ENCODE peak calls at places on chromosomes 4 and X, in five cellular contexts. One of them, this sample, is unnamed.
A peak's percentile ranks its signal among the peaks of the same experiment; 100 is the strongest.

GRCh38 chr4:4333265-4333706 is 43.2 kb downstream of the ZBTB49 start:
- DNase-seq in mucosa of descending colon: peak; percentile 31
- DNase-seq in Panc1: no peak
- DNase-seq in GM12865: no peak
- DNase-seq in PC-3: peak; percentile 21
- DNase-seq in this sample: peak; percentile 55

GRCh38 chr4:177194906-177195305 is 114.8 kb upstream of the NEIL3 start:
- DNase-seq in PC-3: peak; percentile 43
- DNase-seq in mucosa of descending colon: no peak
- DNase-seq in GM12865: no peak
- DNase-seq in Panc1: no peak
- DNase-seq in this sample: no peak

GRCh38 chr4:109611045-109611616 is 51.1 kb downstream of the MCUB start:
- DNase-seq in Panc1: no peak
- DNase-seq in mucosa of descending colon: peak; percentile 28
- DNase-seq in GM12865: no peak
- DNase-seq in PC-3: no peak
- DNase-seq in this sample: no peak

GRCh38 chrX:42248226-42248625 is 324.9 kb upstream of the CASK start:
- DNase-seq in GM12865: no peak
- DNase-seq in Panc1: no peak
- DNase-seq in mucosa of descending colon: no peak
- DNase-seq in PC-3: no peak
- DNase-seq in this sample: no peak

GRCh38 chr4:22959483-22959882 is 266.7 kb downstream of the GBA3 start:
- DNase-seq in mucosa of descending colon: no peak
- DNase-seq in PC-3: no peak
- DNase-seq in GM12865: no peak
- DNase-seq in Panc1: no peak
- DNase-seq in this sample: no peak

GRCh38 chr4:108337923-108338322 is 169.2 kb upstream of the LEF1 start:
- DNase-seq in Panc1: no peak
- DNase-seq in mucosa of descending colon: no peak
- DNase-seq in PC-3: no peak
- DNase-seq in GM12865: no peak
- DNase-seq in this sample: no peak

GRCh38 chr4:158122501-158122900 is 50.3 kb downstream of the GASK1B start:
- DNase-seq in PC-3: no peak
- DNase-seq in GM12865: no peak
- DNase-seq in mucosa of descending colon: no peak
- DNase-seq in Panc1: no peak
- DNase-seq in this sample: no peak

GRCh38 chrX:22135171-22135711 is 103.1 kb downstream of the PHEX start:
- DNase-seq in Panc1: no peak
- DNase-seq in PC-3: peak; percentile 55
- DNase-seq in GM12865: no peak
- DNase-seq in mucosa of descending colon: no peak
- DNase-seq in this sample: no peak

GRCh38 chr4:145545538-145546224 is 64.0 kb downstream of the SMAD1 start:
- DNase-seq in mucosa of descending colon: peak; percentile 45
- DNase-seq in PC-3: peak; percentile 97
- DNase-seq in GM12865: peak; percentile 63
- DNase-seq in Panc1: peak; percentile 74
- DNase-seq in this sample: no peak

GRCh38 chrX:114842181-114842580 is 175.2 kb downstream of the IL13RA2 start:
- DNase-seq in mucosa of descending colon: no peak
- DNase-seq in GM12865: no peak
- DNase-seq in PC-3: peak; percentile 27
- DNase-seq in Panc1: no peak
- DNase-seq in this sample: no peak

GRCh38 chr4:138035781-138036258 is 206.3 kb downstream of the SLC7A11 start:
- DNase-seq in mucosa of descending colon: peak; percentile 26
- DNase-seq in PC-3: peak; percentile 79
- DNase-seq in Panc1: no peak
- DNase-seq in GM12865: peak; percentile 84
- DNase-seq in this sample: no peak

GRCh38 chr4:119209077-119209476 is 3.4 kb upstream of the USP53 start:
- DNase-seq in PC-3: peak; percentile 95
- DNase-seq in mucosa of descending colon: no peak
- DNase-seq in Panc1: peak; percentile 88
- DNase-seq in GM12865: peak; percentile 20
- DNase-seq in this sample: no peak

GRCh38 chrX:16822723-16823122 is 36.5 kb downstream of the TXLNG start:
- DNase-seq in PC-3: peak; percentile 76
- DNase-seq in Panc1: no peak
- DNase-seq in GM12865: no peak
- DNase-seq in mucosa of descending colon: no peak
- DNase-seq in this sample: no peak

GRCh38 chr4:3675251-3676115 is 90.7 kb upstream of the ADRA2C start:
- DNase-seq in PC-3: no peak
- DNase-seq in GM12865: no peak
- DNase-seq in mucosa of descending colon: no peak
- DNase-seq in Panc1: no peak
- DNase-seq in this sample: no peak

GRCh38 chr4:145619639-145619996 is 433 bp downstream of the MMAA start:
- DNase-seq in GM12865: peak; percentile 74
- DNase-seq in PC-3: peak; percentile 72
- DNase-seq in Panc1: no peak
- DNase-seq in mucosa of descending colon: peak; percentile 88
- DNase-seq in this sample: no peak

GRCh38 chrX:78123190-78123589 is 16.3 kb downstream of the TAF9B start:
- DNase-seq in PC-3: peak; percentile 85
- DNase-seq in Panc1: no peak
- DNase-seq in GM12865: no peak
- DNase-seq in mucosa of descending colon: no peak
- DNase-seq in this sample: no peak

GRCh38 chrX:103503853-103504207 is 15.5 kb downstream of the RAB40A start:
- DNase-seq in PC-3: no peak
- DNase-seq in mucosa of descending colon: no peak
- DNase-seq in GM12865: no peak
- DNase-seq in Panc1: no peak
- DNase-seq in this sample: no peak

GRCh38 chrX:18353931-18354368 is 538 bp downstream of the SCML2 start:
- DNase-seq in Panc1: no peak
- DNase-seq in PC-3: peak; percentile 23
- DNase-seq in mucosa of descending colon: peak; percentile 6
- DNase-seq in GM12865: peak; percentile 14
- DNase-seq in this sample: no peak

GRCh38 chr4:149605601-149606378 is 209.9 kb downstream of the IQCM start:
- DNase-seq in PC-3: peak; percentile 13
- DNase-seq in GM12865: no peak
- DNase-seq in Panc1: no peak
- DNase-seq in mucosa of descending colon: no peak
- DNase-seq in this sample: no peak

GRCh38 chrX:71541546-71542022 is 8.7 kb downstream of the OGT start:
- DNase-seq in PC-3: peak; percentile 46
- DNase-seq in Panc1: no peak
- DNase-seq in mucosa of descending colon: no peak
- DNase-seq in GM12865: no peak
- DNase-seq in this sample: no peak

GRCh38 chrX:130139474-130140201 is 26.0 kb downstream of the AIFM1 start:
- DNase-seq in Panc1: no peak
- DNase-seq in mucosa of descending colon: no peak
- DNase-seq in PC-3: no peak
- DNase-seq in GM12865: no peak
- DNase-seq in this sample: no peak

GRCh38 chr4:71186566-71187398 is 152.0 kb upstream of the SLC4A4 start:
- DNase-seq in PC-3: peak; percentile 52
- DNase-seq in GM12865: no peak
- DNase-seq in mucosa of descending colon: peak; percentile 76
- DNase-seq in Panc1: no peak
- DNase-seq in this sample: peak; percentile 63

GRCh38 chr4:110982486-110982885 is 359.6 kb upstream of the PITX2 start:
- DNase-seq in GM12865: no peak
- DNase-seq in PC-3: no peak
- DNase-seq in Panc1: no peak
- DNase-seq in mucosa of descending colon: no peak
- DNase-seq in this sample: no peak

GRCh38 chrX:29903365-29903764 is 312.0 kb upstream of the MAGEB2 start:
- DNase-seq in PC-3: peak; percentile 23
- DNase-seq in Panc1: no peak
- DNase-seq in mucosa of descending colon: no peak
- DNase-seq in GM12865: no peak
- DNase-seq in this sample: no peak

GRCh38 chrX:18406531-18407266 is 18.7 kb upstream of the CDKL5 start:
- DNase-seq in GM12865: no peak
- DNase-seq in mucosa of descending colon: no peak
- DNase-seq in PC-3: peak; percentile 53
- DNase-seq in Panc1: no peak
- DNase-seq in this sample: no peak

GRCh38 chr4:150588341-150588740 is 6.4 kb downstream of the MAB21L2 start:
- DNase-seq in mucosa of descending colon: no peak
- DNase-seq in PC-3: no peak
- DNase-seq in GM12865: no peak
- DNase-seq in Panc1: no peak
- DNase-seq in this sample: no peak

GRCh38 chrX:109840585-109840984 is 107.5 kb upstream of the ACSL4 start:
- DNase-seq in PC-3: peak; percentile 81
- DNase-seq in GM12865: no peak
- DNase-seq in mucosa of descending colon: peak; percentile 20
- DNase-seq in Panc1: no peak
- DNase-seq in this sample: no peak

DNA sequence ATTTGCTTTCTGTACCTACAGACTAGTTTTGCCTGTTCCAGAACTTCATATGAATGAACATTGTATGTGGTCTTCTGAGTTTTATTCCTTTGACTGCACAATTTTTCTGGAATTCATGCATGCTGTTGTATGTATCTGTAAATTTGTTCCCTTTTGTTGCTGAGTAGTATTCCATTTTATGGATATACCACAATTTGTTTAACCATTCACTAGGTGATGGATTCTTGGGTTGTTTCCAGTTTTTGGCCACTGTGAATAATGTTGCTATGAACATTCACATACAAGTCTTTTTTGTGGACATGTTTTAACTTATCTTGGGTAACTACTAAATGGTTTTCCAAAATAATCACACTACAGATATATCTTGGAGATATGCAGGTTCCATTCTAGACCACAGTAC is 58.8 kb downstream of the TSPAN5 start:
- DNase-seq in mucosa of descending colon: no peak
- DNase-seq in PC-3: no peak
- DNase-seq in Panc1: no peak
- DNase-seq in GM12865: no peak
- DNase-seq in this sample: no peak
- TF ChIP-seq CTCF in mucosa of descending colon: no peak
- TF ChIP-seq CTCF in PC-3: no peak
- TF ChIP-seq CTCF in Panc1: no peak
- TF ChIP-seq CTCF in GM12865: no peak
- TF ChIP-seq CTCF in this sample: no peak

DNA sequence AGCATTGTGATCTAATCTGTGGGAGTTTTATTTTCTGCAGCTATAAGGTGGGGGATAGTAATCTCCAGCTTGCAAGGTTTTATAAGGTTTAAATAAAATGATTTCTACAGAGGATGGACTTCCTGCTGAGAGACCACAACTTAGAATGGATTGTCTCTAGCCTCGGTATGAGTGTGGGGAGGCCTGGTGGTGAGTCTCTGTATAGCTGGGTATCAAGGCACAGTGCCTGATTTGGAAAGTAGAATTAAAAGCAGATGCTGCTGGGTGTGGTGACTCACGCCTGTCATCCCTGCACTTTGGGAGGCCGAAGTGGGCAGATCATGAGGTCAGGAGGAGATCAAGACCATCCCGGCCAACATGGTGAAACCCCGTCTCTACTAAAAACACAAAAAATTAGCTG is 162.0 kb upstream of the GATB start:
- DNase-seq in mucosa of descending colon: no peak
- DNase-seq in Panc1: no peak
- DNase-seq in PC-3: no peak
- DNase-seq in GM12865: no peak
- DNase-seq in this sample: no peak
- TF ChIP-seq CTCF in mucosa of descending colon: no peak
- TF ChIP-seq CTCF in Panc1: no peak
- TF ChIP-seq CTCF in PC-3: no peak
- TF ChIP-seq CTCF in GM12865: no peak
- TF ChIP-seq CTCF in this sample: no peak

GRCh38 chr4:77578145-77578544 is 27.5 kb upstream of the CXCL13 start:
- DNase-seq in GM12865: no peak
- DNase-seq in Panc1: no peak
- DNase-seq in PC-3: no peak
- DNase-seq in mucosa of descending colon: no peak
- DNase-seq in this sample: no peak
- TF ChIP-seq CTCF in GM12865: peak; percentile 12
- TF ChIP-seq CTCF in Panc1: peak; percentile 31
- TF ChIP-seq CTCF in PC-3: peak; percentile 34
- TF ChIP-seq CTCF in mucosa of descending colon: no peak
- TF ChIP-seq CTCF in this sample: no peak

GRCh38 chrX:24415921-24416320 is 49.2 kb upstream of the PDK3 start:
- DNase-seq in Panc1: no peak
- DNase-seq in PC-3: no peak
- DNase-seq in mucosa of descending colon: no peak
- DNase-seq in GM12865: no peak
- DNase-seq in this sample: no peak

GRCh38 chrX:24410514-24411189 is 50.2 kb downstream of the SUPT20HL1 start:
- DNase-seq in PC-3: no peak
- DNase-seq in Panc1: no peak
- DNase-seq in GM12865: no peak
- DNase-seq in mucosa of descending colon: no peak
- DNase-seq in this sample: no peak

GRCh38 chrX:24412637-24413363 is 52.3 kb upstream of the PDK3 start:
- DNase-seq in GM12865: peak; percentile 17
- DNase-seq in PC-3: no peak
- DNase-seq in Panc1: no peak
- DNase-seq in mucosa of descending colon: no peak
- DNase-seq in this sample: no peak
- TF ChIP-seq CTCF in GM12865: no peak
- TF ChIP-seq CTCF in PC-3: no peak
- TF ChIP-seq CTCF in Panc1: no peak
- TF ChIP-seq CTCF in mucosa of descending colon: no peak
- TF ChIP-seq CTCF in this sample: no peak

GRCh38 chrX:123277821-123278220 is 93.7 kb downstream of the GRIA3 start:
- DNase-seq in Panc1: no peak
- DNase-seq in mucosa of descending colon: no peak
- DNase-seq in GM12865: peak; percentile 9
- DNase-seq in PC-3: no peak
- DNase-seq in this sample: no peak
- TF ChIP-seq CTCF in Panc1: no peak
- TF ChIP-seq CTCF in mucosa of descending colon: no peak
- TF ChIP-seq CTCF in GM12865: no peak
- TF ChIP-seq CTCF in PC-3: no peak
- TF ChIP-seq CTCF in this sample: no peak

DNA sequence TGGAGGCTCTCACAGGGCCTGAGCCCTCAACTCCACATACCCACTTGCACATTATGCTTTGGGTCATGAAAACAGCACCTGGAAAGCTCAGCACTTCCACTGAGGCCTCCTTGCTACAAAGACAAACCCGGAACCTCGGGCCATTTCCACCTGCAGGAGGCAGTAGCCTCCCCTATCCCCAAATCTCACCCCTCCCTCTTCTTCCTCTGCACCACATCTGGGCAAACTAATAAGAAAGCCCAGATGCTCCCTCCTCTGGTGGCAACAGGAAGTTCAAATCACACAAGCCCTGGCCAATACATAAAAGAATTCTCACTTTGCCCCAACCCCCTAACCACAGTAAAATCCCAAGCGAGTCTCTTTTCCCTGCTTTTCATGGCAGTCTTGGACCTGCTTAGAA is 136.4 kb downstream of the MAPK10 start:
- DNase-seq in mucosa of descending colon: no peak
- DNase-seq in PC-3: peak; percentile 60
- DNase-seq in Panc1: peak; percentile 2
- DNase-seq in GM12865: peak; percentile 63
- DNase-seq in this sample: no peak
- TF ChIP-seq CTCF in mucosa of descending colon: no peak
- TF ChIP-seq CTCF in PC-3: peak; percentile 80
- TF ChIP-seq CTCF in Panc1: peak; percentile 49
- TF ChIP-seq CTCF in GM12865: peak; percentile 48
- TF ChIP-seq CTCF in this sample: no peak